ENCODE peak calls at places on chromosomes 2 and 18, in six cellular contexts. R, S, X, C, A and E are unnamed samples.

GRCh38 chr18:48133675-48134251 is 203.3 kb upstream of the SMAD2 start:
- DNase-seq in R (no peak), S (no peak), X (no peak), C (no peak), A (no peak), E (no peak)

GRCh38 chr2:73075477-73076373 is 4.2 kb upstream of the SFXN5 start:
- DNase-seq in R (no peak), S (no peak), X (no peak), C (no peak), A (no peak), E (no peak)

GRCh38 chr2:71615769-71616730 is 162.7 kb downstream of the DYSF start:
- DNase-seq in R (no peak), S (peak; percentile 5), X (no peak), C (no peak), A (no peak), E (no peak)

GRCh38 chr2:69483024-69483423 is 45.8 kb upstream of the NFU1 start:
- DNase-seq in R (no peak), S (no peak), X (no peak), C (no peak), A (no peak), E (no peak)

GRCh38 chr2:221943078-221943810 is 355.6 kb downstream of the PAX3 start:
- DNase-seq in R (no peak), S (no peak), X (no peak), C (no peak), A (no peak), E (no peak)

GRCh38 chr2:195642677-195643063 is 14.4 kb upstream of the SLC39A10 start:
- DNase-seq in R (no peak), S (no peak), X (no peak), C (no peak), A (no peak), E (no peak)

GRCh38 chr18:67354091-67354490 is 162.4 kb downstream of the DSEL start:
- DNase-seq in R (no peak), S (no peak), X (no peak), C (no peak), A (no peak), E (no peak)

GRCh38 chr2:127658146-127658545 is 12.2 kb downstream of the GPR17 start:
- DNase-seq in R (no peak), S (no peak), X (no peak), C (no peak), A (no peak), E (no peak)

GRCh38 chr2:237485304-237485703 is 1.7 kb upstream of the MLPH start:
- DNase-seq in R (no peak), S (no peak), X (no peak), C (no peak), A (no peak), E (no peak)

GRCh38 chr2:101111917-101112771 is 39.0 kb downstream of the TBC1D8 start:
- DNase-seq in R (peak; percentile 52), S (no peak), X (no peak), C (no peak), A (no peak), E (peak; percentile 29)

GRCh38 chr2:197777823-197778407 is 7.2 kb downstream of the BOLL start:
- DNase-seq in R (peak; percentile 28), S (peak; percentile 7), X (peak; percentile 4), C (peak; percentile 12), A (no peak), E (peak; percentile 62)

GRCh38 chr2:1307670-1308069 is 105.6 kb upstream of the TPO start:
- DNase-seq in R (no peak), S (no peak), X (no peak), C (no peak), A (no peak), E (no peak)

GRCh38 chr2:150630587-150631235 is 143.2 kb upstream of the RND3 start:
- DNase-seq in R (no peak), S (no peak), X (no peak), C (no peak), A (no peak), E (no peak)

GRCh38 chr2:58039170-58039611 is 7.4 kb upstream of the VRK2 start:
- DNase-seq in R (no peak), S (no peak), X (no peak), C (no peak), A (no peak), E (peak; percentile 67)

GRCh38 chr2:191618789-191619185 is 59.1 kb upstream of the NABP1 start:
- DNase-seq in R (no peak), S (no peak), X (no peak), C (no peak), A (no peak), E (no peak)

GRCh38 chr2:27622921-27623384 is 5.9 kb downstream of the CCDC121 start:
- DNase-seq in R (no peak), S (no peak), X (no peak), C (no peak), A (no peak), E (no peak)

GRCh38 chr18:56853961-56854360 is 202.8 kb downstream of the WDR7 start:
- DNase-seq in R (no peak), S (no peak), X (no peak), C (no peak), A (no peak), E (no peak)

GRCh38 chr18:77711096-77711495 is 461.4 kb downstream of the GALR1 start:
- DNase-seq in R (no peak), S (no peak), X (no peak), C (no peak), A (no peak), E (peak; percentile 7)

GRCh38 chr2:203579730-203580129 is 44.6 kb upstream of the RAPH1 start:
- DNase-seq in R (no peak), S (no peak), X (no peak), C (no peak), A (no peak), E (no peak)

GRCh38 chr2:201931955-201932354 is 101.7 kb upstream of the FZD7 start:
- DNase-seq in R (no peak), S (no peak), X (no peak), C (no peak), A (no peak), E (no peak)

GRCh38 chr18:49212819-49213218 is 247.6 kb downstream of the DYM start:
- DNase-seq in R (no peak), S (no peak), X (no peak), C (no peak), A (no peak), E (peak; percentile 21)

GRCh38 chr2:236871500-236872001 is 214.1 kb upstream of the COPS8 start:
- DNase-seq in R (peak; percentile 5), S (no peak), X (peak; percentile 49), C (no peak), A (no peak), E (peak; percentile 91)

DNA sequence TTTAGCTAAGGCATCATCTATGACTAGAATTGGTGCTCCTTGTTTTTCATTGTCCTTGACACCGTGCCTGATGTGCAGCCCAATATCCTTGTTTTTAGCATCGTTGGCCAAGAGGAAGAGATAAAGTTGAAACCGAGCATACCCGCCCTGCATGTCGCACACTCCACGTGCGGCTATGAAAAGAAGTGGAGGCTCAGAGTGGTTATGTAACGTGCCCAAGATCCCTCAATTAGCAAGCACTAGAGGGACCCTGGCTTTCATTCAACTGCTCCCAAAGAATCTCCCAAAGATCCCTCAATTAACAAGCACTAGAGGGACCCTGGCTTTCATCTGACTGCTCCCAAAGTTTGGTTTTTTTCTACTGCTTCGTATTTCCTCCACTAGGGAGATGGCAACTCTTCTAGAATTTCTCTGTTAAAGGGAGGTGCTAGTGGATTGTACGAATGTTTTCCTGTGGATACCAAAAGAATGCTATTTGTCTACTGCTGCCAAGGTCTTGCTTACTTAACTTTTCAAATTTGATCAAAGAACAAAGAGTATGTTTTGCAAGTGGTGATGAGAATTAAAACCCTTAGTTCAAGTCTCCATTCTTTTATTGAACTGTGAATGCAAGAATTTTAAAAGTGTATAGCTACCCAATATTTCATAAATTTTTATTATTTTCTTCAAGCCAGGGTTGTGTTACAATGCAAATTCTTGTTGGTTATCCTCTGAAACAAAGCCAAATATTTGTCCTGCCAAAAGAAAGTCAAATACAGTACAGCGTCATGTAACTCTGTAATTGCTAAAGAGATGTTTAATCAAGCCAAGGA is 92.1 kb downstream of the AOX1 start:
- DNase-seq in R (peak; percentile 50), S (no peak), X (no peak), C (no peak), A (no peak), E (no peak)
- TF ChIP-seq MAX in R (no peak), S (no peak), X (no peak), C (no peak), A (no peak), E (no peak)

GRCh38 chr18:13175754-13176210 is 42.8 kb upstream of the LDLRAD4 start:
- DNase-seq in R (peak; percentile 94), S (peak; percentile 1), X (no peak), C (peak; percentile 25), A (no peak), E (no peak)
- TF ChIP-seq POLR2A in R (peak; percentile 57), S (no peak), X (no peak), C (no peak), A (no peak), E (no peak)

GRCh38 chr18:36358141-36358540 is 60.6 kb downstream of the FHOD3 start:
- DNase-seq in R (no peak), S (no peak), X (no peak), C (no peak), A (no peak), E (no peak)

GRCh38 chr18:36350839-36351474 is 53.4 kb downstream of the FHOD3 start:
- DNase-seq in R (no peak), S (no peak), X (no peak), C (no peak), A (no peak), E (no peak)

GRCh38 chr18:36352384-36352783 is 54.9 kb downstream of the FHOD3 start:
- DNase-seq in R (no peak), S (no peak), X (no peak), C (no peak), A (no peak), E (no peak)

GRCh38 chr18:36354989-36355388 is 57.5 kb downstream of the FHOD3 start:
- DNase-seq in R (no peak), S (no peak), X (no peak), C (no peak), A (no peak), E (no peak)

DNA sequence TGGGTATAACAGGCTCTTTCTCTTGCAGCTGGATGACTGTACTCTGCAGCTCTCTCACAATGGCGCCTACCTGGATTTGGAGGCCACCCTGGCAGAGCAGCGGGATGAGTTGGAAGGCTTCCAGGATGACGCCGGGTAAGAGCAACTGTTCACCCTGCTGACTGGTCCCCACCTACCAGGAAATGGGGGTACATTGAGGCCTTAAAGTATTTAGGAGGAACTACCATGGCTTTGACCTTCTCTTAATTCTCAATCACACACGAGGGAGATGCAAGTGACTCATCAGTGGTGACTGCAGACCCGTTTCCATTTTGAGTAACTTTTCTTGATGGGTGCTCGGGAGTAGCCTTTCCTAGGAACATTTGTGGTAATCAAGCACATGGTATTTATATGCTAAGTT is 58.0 kb downstream of the FHOD3 start:
- DNase-seq in R (no peak), S (no peak), X (no peak), C (no peak), A (no peak), E (no peak)
- TF ChIP-seq MAX in R (no peak), S (no peak), X (no peak), C (no peak), A (no peak), E (no peak)

GRCh38 chr2:231709636-231709980 is 1.3 kb downstream of the PTMA start:
- DNase-seq in R (no peak), S (no peak), X (no peak), C (no peak), A (no peak), E (peak; percentile 68)
- TF ChIP-seq POLR2A in R (no peak), S (no peak), X (no peak), C (no peak), A (no peak), E (no peak)